ENCODE peak calls at places on chromosomes 13 and 19, in six cellular contexts. One of them, this sample, is unnamed.
A peak's percentile ranks its signal among the peaks of the same experiment; 100 is the strongest.

GRCh38 chr13:106033634-106034033 is 501.8 kb downstream of the EFNB2 start:
- DNase-seq in PC-3: peak; percentile 49
- DNase-seq in adrenal gland: no peak
- DNase-seq in esophagus muscularis mucosa: no peak
- DNase-seq in H9: no peak
- DNase-seq in neural crest cell: no peak
- DNase-seq in this sample: no peak

GRCh38 chr19:6718741-6719539 is 1.5 kb downstream of the C3 start:
- DNase-seq in PC-3: peak; percentile 48
- DNase-seq in adrenal gland: peak; percentile 92
- DNase-seq in esophagus muscularis mucosa: no peak
- DNase-seq in H9: peak; percentile 95
- DNase-seq in neural crest cell: no peak
- DNase-seq in this sample: peak; percentile 57

GRCh38 chr13:39881887-39882286 is 226.4 kb downstream of the COG6 start:
- DNase-seq in PC-3: no peak
- DNase-seq in adrenal gland: no peak
- DNase-seq in esophagus muscularis mucosa: no peak
- DNase-seq in H9: no peak
- DNase-seq in neural crest cell: no peak
- DNase-seq in this sample: no peak

GRCh38 chr19:35715981-35716734 is 1.6 kb upstream of the KMT2B start:
- DNase-seq in PC-3: peak; percentile 33
- DNase-seq in adrenal gland: peak; percentile 81
- DNase-seq in esophagus muscularis mucosa: no peak
- DNase-seq in H9: no peak
- DNase-seq in neural crest cell: no peak
- DNase-seq in this sample: peak; percentile 62

GRCh38 chr19:47324502-47324901 is 7.5 kb upstream of the C5AR2 start:
- DNase-seq in PC-3: peak; percentile 22
- DNase-seq in adrenal gland: peak; percentile 68
- DNase-seq in esophagus muscularis mucosa: no peak
- DNase-seq in H9: no peak
- DNase-seq in neural crest cell: no peak
- DNase-seq in this sample: no peak

GRCh38 chr13:98942997-98943396 is 34.9 kb downstream of the DOCK9 start:
- DNase-seq in PC-3: no peak
- DNase-seq in adrenal gland: no peak
- DNase-seq in esophagus muscularis mucosa: no peak
- DNase-seq in H9: no peak
- DNase-seq in neural crest cell: no peak
- DNase-seq in this sample: no peak

GRCh38 chr19:53467138-53467502 is 413 bp upstream of the ZNF813 start:
- DNase-seq in PC-3: no peak
- DNase-seq in adrenal gland: no peak
- DNase-seq in esophagus muscularis mucosa: no peak
- DNase-seq in H9: no peak
- DNase-seq in neural crest cell: no peak
- DNase-seq in this sample: peak; percentile 18

GRCh38 chr13:103287659-103288058 is 221.4 kb upstream of the SLC10A2 start:
- DNase-seq in PC-3: peak; percentile 70
- DNase-seq in adrenal gland: no peak
- DNase-seq in esophagus muscularis mucosa: no peak
- DNase-seq in H9: no peak
- DNase-seq in neural crest cell: no peak
- DNase-seq in this sample: no peak

GRCh38 chr19:19642506-19643157 is 825 bp downstream of the GMIP start:
- DNase-seq in PC-3: peak; percentile 11
- DNase-seq in adrenal gland: no peak
- DNase-seq in esophagus muscularis mucosa: no peak
- DNase-seq in H9: no peak
- DNase-seq in neural crest cell: no peak
- DNase-seq in this sample: peak; percentile 75

GRCh38 chr13:109152941-109153340 is 523.5 kb downstream of the MYO16 start:
- DNase-seq in PC-3: no peak
- DNase-seq in adrenal gland: no peak
- DNase-seq in esophagus muscularis mucosa: no peak
- DNase-seq in H9: no peak
- DNase-seq in neural crest cell: no peak
- DNase-seq in this sample: no peak
- TF ChIP-seq CTCF in PC-3: no peak
- TF ChIP-seq CTCF in adrenal gland: no peak
- TF ChIP-seq CTCF in esophagus muscularis mucosa: no peak
- TF ChIP-seq CTCF in H9: no peak
- TF ChIP-seq CTCF in neural crest cell: no peak
- TF ChIP-seq CTCF in this sample: no peak

DNA sequence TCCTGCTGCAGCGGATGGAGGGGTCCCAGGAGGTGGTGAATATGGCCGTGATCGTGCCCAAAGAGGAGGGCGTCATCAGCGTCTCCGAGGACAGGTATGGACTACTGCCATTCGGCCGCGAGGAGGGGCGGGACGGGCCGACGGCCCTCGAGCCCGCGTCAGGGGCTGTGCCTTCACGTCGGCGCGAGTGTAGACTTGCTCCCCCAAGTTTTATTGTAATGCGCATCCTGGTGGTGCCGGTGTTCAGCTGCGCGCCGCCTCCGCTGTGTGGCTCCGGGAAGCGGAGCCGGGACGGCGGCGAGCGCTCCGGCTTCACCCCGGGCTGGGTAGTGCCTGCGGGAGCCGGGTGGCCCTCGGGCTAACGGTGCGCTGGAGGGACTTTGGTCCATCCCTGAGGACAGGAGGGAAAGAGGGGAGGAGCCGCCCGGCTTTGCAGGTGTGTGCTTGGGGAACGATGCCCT is 499 bp downstream of the WDFY2 start:
- DNase-seq in PC-3: peak; percentile 48
- DNase-seq in adrenal gland: peak; percentile 82
- DNase-seq in esophagus muscularis mucosa: no peak
- DNase-seq in H9: peak; percentile 76
- DNase-seq in neural crest cell: peak; percentile 53
- DNase-seq in this sample: peak; percentile 79
- TF ChIP-seq CTCF in PC-3: no peak
- TF ChIP-seq CTCF in adrenal gland: no peak
- TF ChIP-seq CTCF in esophagus muscularis mucosa: no peak
- TF ChIP-seq CTCF in H9: peak; percentile 19
- TF ChIP-seq CTCF in neural crest cell: peak; percentile 21
- TF ChIP-seq CTCF in this sample: peak; percentile 11

DNA sequence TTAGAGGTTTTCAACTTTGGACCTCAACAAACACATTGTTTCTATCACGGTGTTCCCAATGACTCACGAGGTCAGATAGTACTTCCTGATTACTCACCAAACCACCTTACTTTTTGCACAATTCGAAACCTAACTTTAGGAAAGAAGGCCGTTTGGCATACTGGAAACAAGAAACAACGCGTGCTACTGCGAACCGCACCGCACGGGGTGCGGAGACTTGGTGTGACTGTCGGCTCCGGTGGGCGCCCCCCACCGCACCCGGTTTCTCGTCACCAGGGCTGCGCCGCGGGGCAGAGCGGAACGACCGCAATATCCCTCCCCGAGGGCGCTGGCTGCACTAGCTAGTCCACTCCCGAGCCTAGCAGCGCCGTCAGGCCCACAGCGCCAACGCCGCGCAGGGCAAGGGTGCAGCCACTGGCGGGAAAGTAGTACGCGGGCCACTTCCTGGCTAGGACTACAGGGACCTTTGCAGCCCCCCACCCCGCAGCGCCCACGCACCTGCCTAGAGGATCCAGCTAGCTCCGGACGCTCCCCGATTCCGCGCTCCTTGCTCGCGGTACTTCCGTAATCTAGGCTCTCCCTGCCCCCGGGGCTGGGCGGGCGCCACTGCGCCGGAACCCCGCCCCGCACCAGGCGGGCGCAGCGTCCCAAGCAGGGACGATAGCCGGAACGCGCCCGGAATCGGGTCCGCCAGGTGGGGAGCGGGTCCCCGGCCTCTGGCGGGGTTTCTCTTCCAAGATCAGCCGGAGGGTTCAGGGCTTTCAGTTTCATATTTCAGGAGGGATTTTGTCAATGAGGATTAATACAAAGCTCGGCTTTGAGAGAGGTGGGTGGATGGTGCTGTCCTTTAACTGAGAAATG is at the start of gene PARP4:
- DNase-seq in PC-3: peak; percentile 93
- DNase-seq in adrenal gland: peak; percentile 85
- DNase-seq in esophagus muscularis mucosa: no peak
- DNase-seq in H9: peak; percentile 81
- DNase-seq in neural crest cell: peak; percentile 53
- DNase-seq in this sample: peak; percentile 78
- TF ChIP-seq CTCF in PC-3: no peak
- TF ChIP-seq CTCF in adrenal gland: no peak
- TF ChIP-seq CTCF in esophagus muscularis mucosa: no peak
- TF ChIP-seq CTCF in H9: no peak
- TF ChIP-seq CTCF in neural crest cell: peak; percentile 34
- TF ChIP-seq CTCF in this sample: no peak

GRCh38 chr19:2540646-2541454 is 64.9 kb downstream of the GADD45B start:
- DNase-seq in PC-3: peak; percentile 96
- DNase-seq in adrenal gland: peak; percentile 93
- DNase-seq in esophagus muscularis mucosa: peak; percentile 97
- DNase-seq in H9: peak; percentile 99
- DNase-seq in neural crest cell: peak; percentile 65
- DNase-seq in this sample: no peak
- TF ChIP-seq CTCF in PC-3: no peak
- TF ChIP-seq CTCF in adrenal gland: peak; percentile 31
- TF ChIP-seq CTCF in esophagus muscularis mucosa: peak; percentile 53
- TF ChIP-seq CTCF in H9: peak; percentile 35
- TF ChIP-seq CTCF in neural crest cell: peak; percentile 51
- TF ChIP-seq CTCF in this sample: no peak

GRCh38 chr19:49113762-49114629 is at the start of gene LIN7B:
- DNase-seq in PC-3: peak; percentile 73
- DNase-seq in adrenal gland: peak; percentile 62
- DNase-seq in esophagus muscularis mucosa: no peak
- DNase-seq in H9: peak; percentile 72
- DNase-seq in neural crest cell: peak; percentile 69
- DNase-seq in this sample: peak; percentile 69
- TF ChIP-seq CTCF in PC-3: peak; percentile 37
- TF ChIP-seq CTCF in adrenal gland: peak; percentile 41
- TF ChIP-seq CTCF in esophagus muscularis mucosa: peak; percentile 67
- TF ChIP-seq CTCF in H9: peak; percentile 35
- TF ChIP-seq CTCF in neural crest cell: peak; percentile 54
- TF ChIP-seq CTCF in this sample: peak; percentile 72

This sample was measured in activated CD8-positive, alpha-beta T cell treated with anti-CD3 and anti-CD28 coated beads for 36 hours.